ENCODE peak calls at places on chromosomes 5 and 9, in seven cellular contexts. One of them, this sample, is unnamed. For H3K27me3 and H3K36me3, the result is how much of the 10 kb centered on the place peaks cover.

GRCh38 chr9:35920004-35920658 is 10.8 kb downstream of the SPAAR start:
- DNase-seq in mesendoderm: no peak
- DNase-seq in BE2C: no peak
- DNase-seq in effector memory CD4-positive, alpha-beta T cell: no peak
- DNase-seq in osteoblast: no peak
- DNase-seq in adrenal gland: no peak
- DNase-seq in tibial nerve: no peak
- DNase-seq in this sample: no peak

GRCh38 chr5:76469656-76470290 is 66.7 kb downstream of the IQGAP2 start:
- DNase-seq in mesendoderm: no peak
- DNase-seq in BE2C: no peak
- DNase-seq in effector memory CD4-positive, alpha-beta T cell: no peak
- DNase-seq in osteoblast: no peak
- DNase-seq in adrenal gland: no peak
- DNase-seq in tibial nerve: no peak
- DNase-seq in this sample: peak

GRCh38 chr9:126375386-126375785 is 48.8 kb downstream of the MVB12B start:
- DNase-seq in mesendoderm: peak
- DNase-seq in BE2C: peak
- DNase-seq in effector memory CD4-positive, alpha-beta T cell: no peak
- DNase-seq in osteoblast: peak
- DNase-seq in adrenal gland: peak
- DNase-seq in tibial nerve: no peak
- DNase-seq in this sample: no peak

GRCh38 chr9:134455951-134456739 is 129.9 kb downstream of the RXRA start:
- DNase-seq in mesendoderm: peak
- DNase-seq in BE2C: peak
- DNase-seq in effector memory CD4-positive, alpha-beta T cell: peak
- DNase-seq in osteoblast: peak
- DNase-seq in adrenal gland: peak
- DNase-seq in tibial nerve: peak
- DNase-seq in this sample: peak

GRCh38 chr5:145697251-145698016 is 137.7 kb downstream of the PRELID2 start:
- DNase-seq in mesendoderm: peak
- DNase-seq in BE2C: peak
- DNase-seq in effector memory CD4-positive, alpha-beta T cell: no peak
- DNase-seq in osteoblast: peak
- DNase-seq in adrenal gland: peak
- DNase-seq in tibial nerve: no peak
- DNase-seq in this sample: peak

GRCh38 chr5:38847549-38848341 is 1.9 kb downstream of the OSMR start:
- DNase-seq in mesendoderm: no peak
- DNase-seq in BE2C: no peak
- DNase-seq in effector memory CD4-positive, alpha-beta T cell: no peak
- DNase-seq in osteoblast: peak
- DNase-seq in adrenal gland: no peak
- DNase-seq in tibial nerve: no peak
- DNase-seq in this sample: no peak

GRCh38 chr9:125932012-125932411 is 184.8 kb downstream of the PBX3 start:
- DNase-seq in mesendoderm: peak
- DNase-seq in BE2C: peak
- DNase-seq in effector memory CD4-positive, alpha-beta T cell: no peak
- DNase-seq in osteoblast: peak
- DNase-seq in adrenal gland: peak
- DNase-seq in tibial nerve: no peak
- DNase-seq in this sample: peak

GRCh38 chr9:33458444-33458843 is 11.1 kb upstream of the AQP3 start:
- DNase-seq in mesendoderm: peak
- DNase-seq in BE2C: no peak
- DNase-seq in effector memory CD4-positive, alpha-beta T cell: peak
- DNase-seq in osteoblast: no peak
- DNase-seq in adrenal gland: no peak
- DNase-seq in tibial nerve: no peak
- DNase-seq in this sample: no peak

GRCh38 chr9:98101868-98102273 is 17.2 kb downstream of the TRIM14 start:
- DNase-seq in mesendoderm: no peak
- DNase-seq in BE2C: no peak
- DNase-seq in effector memory CD4-positive, alpha-beta T cell: peak
- DNase-seq in osteoblast: no peak
- DNase-seq in adrenal gland: no peak
- DNase-seq in tibial nerve: no peak
- DNase-seq in this sample: no peak

GRCh38 chr9:128136816-128137793 is 9.6 kb upstream of the PTGES2 start:
- DNase-seq in mesendoderm: no peak
- DNase-seq in BE2C: no peak
- DNase-seq in effector memory CD4-positive, alpha-beta T cell: no peak
- DNase-seq in osteoblast: peak
- DNase-seq in adrenal gland: no peak
- DNase-seq in tibial nerve: no peak
- DNase-seq in this sample: no peak

GRCh38 chr9:89513836-89514235 is 15.9 kb upstream of the SEMA4D start:
- DNase-seq in mesendoderm: no peak
- DNase-seq in BE2C: no peak
- DNase-seq in effector memory CD4-positive, alpha-beta T cell: no peak
- DNase-seq in osteoblast: peak
- DNase-seq in adrenal gland: no peak
- DNase-seq in tibial nerve: no peak
- DNase-seq in this sample: no peak

GRCh38 chr5:104375345-104375744 is 812.8 kb upstream of the NUDT12 start:
- DNase-seq in mesendoderm: no peak
- DNase-seq in BE2C: no peak
- DNase-seq in effector memory CD4-positive, alpha-beta T cell: no peak
- DNase-seq in osteoblast: no peak
- DNase-seq in adrenal gland: no peak
- DNase-seq in tibial nerve: no peak
- DNase-seq in this sample: no peak

GRCh38 chr9:14677396-14677795 is 15.8 kb downstream of the ZDHHC21 start:
- DNase-seq in mesendoderm: no peak
- DNase-seq in BE2C: no peak
- DNase-seq in effector memory CD4-positive, alpha-beta T cell: no peak
- DNase-seq in osteoblast: no peak
- DNase-seq in adrenal gland: no peak
- DNase-seq in tibial nerve: no peak
- DNase-seq in this sample: no peak

DNA sequence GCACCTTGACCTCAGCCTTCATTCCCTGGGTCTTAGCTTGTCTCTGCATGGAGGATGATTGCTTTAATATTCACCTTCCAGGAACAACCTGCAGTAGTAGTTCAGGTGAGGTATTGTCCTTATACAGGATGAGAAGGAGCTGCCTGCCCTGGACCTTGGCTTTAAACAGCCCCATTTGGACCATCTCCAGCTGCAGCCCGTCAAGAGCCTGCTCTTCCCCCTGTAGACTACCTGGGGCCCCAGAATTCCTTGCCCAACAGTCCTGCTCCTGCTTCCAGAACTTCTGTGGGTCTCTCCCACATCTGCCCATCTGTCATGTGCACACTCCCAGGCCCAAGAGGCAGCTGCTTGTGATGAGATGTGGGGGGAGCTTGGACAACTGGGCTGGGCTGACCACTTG is 12.2 kb upstream of the OTP start:
- DNase-seq in mesendoderm: no peak
- DNase-seq in BE2C: no peak
- DNase-seq in effector memory CD4-positive, alpha-beta T cell: no peak
- DNase-seq in osteoblast: no peak
- DNase-seq in adrenal gland: no peak
- DNase-seq in tibial nerve: no peak
- DNase-seq in this sample: no peak
- H3K27me3 ChIP-seq in mesendoderm: under half
- H3K27me3 ChIP-seq in BE2C: under half
- H3K27me3 ChIP-seq in effector memory CD4-positive, alpha-beta T cell: under half
- H3K27me3 ChIP-seq in osteoblast: half or more
- H3K27me3 ChIP-seq in adrenal gland: under half
- H3K27me3 ChIP-seq in tibial nerve: under half
- H3K27me3 ChIP-seq in this sample: under half

DNA sequence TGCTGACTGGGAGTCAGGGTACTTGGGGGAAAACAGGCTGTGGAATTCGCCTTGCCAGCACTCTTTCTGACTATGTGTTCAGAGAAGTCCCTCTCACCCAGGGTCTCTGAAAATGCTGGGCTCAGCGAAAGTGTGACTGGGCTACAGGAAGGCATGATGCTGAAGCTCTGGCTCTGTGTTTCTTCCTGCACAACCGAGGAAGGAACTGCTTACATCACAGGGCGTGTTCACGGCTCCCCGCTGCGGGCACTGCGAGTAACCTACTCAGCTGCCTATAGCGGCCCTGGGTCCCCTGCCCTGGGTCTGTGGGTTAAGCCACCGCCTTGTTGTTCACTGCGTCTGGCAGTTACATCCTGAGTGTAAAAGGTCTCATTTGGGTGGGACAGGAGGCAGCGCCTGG is 222.4 kb upstream of the IRX4 start:
- DNase-seq in mesendoderm: no peak
- DNase-seq in BE2C: no peak
- DNase-seq in effector memory CD4-positive, alpha-beta T cell: no peak
- DNase-seq in osteoblast: no peak
- DNase-seq in adrenal gland: peak
- DNase-seq in tibial nerve: no peak
- DNase-seq in this sample: no peak
- H3K4me3 ChIP-seq in mesendoderm: no peak
- H3K4me3 ChIP-seq in BE2C: no peak
- H3K4me3 ChIP-seq in effector memory CD4-positive, alpha-beta T cell: no peak
- H3K4me3 ChIP-seq in osteoblast: no peak
- H3K4me3 ChIP-seq in adrenal gland: no peak
- H3K4me3 ChIP-seq in tibial nerve: no peak
- H3K4me3 ChIP-seq in this sample: no peak

DNA sequence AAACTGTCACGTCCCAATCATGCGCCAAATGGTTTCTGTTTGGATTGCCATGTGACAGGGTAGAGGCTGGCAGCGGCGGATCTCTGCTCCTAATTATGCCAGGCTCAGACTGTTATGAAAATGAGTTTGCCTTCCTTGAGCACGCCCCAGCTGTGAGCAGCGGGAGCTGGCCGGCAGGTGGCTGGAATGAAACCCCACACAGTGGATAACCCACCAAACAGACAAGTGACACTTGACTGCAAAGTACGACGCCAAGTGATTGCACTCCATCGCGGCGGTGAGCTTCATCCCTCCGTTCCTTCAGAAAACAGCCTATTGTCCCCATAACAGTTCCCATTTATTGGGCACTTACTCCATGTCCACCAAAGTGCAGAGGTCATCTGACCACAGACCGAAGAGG is 75.4 kb downstream of the CFAP77 start:
- DNase-seq in mesendoderm: no peak
- DNase-seq in BE2C: no peak
- DNase-seq in effector memory CD4-positive, alpha-beta T cell: no peak
- DNase-seq in osteoblast: peak
- DNase-seq in adrenal gland: no peak
- DNase-seq in tibial nerve: no peak
- DNase-seq in this sample: no peak
- H3K36me3 ChIP-seq in mesendoderm: under half
- H3K36me3 ChIP-seq in BE2C: under half
- H3K36me3 ChIP-seq in effector memory CD4-positive, alpha-beta T cell: under half
- H3K36me3 ChIP-seq in osteoblast: under half
- H3K36me3 ChIP-seq in adrenal gland: under half
- H3K36me3 ChIP-seq in tibial nerve: under half
- H3K36me3 ChIP-seq in this sample: under half

GRCh38 chr5:139445325-139446170 is 6.2 kb upstream of the DNAJC18 start:
- DNase-seq in mesendoderm: no peak
- DNase-seq in BE2C: no peak
- DNase-seq in effector memory CD4-positive, alpha-beta T cell: no peak
- DNase-seq in osteoblast: peak
- DNase-seq in adrenal gland: no peak
- DNase-seq in tibial nerve: no peak
- DNase-seq in this sample: peak
- H3K27me3 ChIP-seq in mesendoderm: under half
- H3K27me3 ChIP-seq in BE2C: under half
- H3K27me3 ChIP-seq in effector memory CD4-positive, alpha-beta T cell: under half
- H3K27me3 ChIP-seq in osteoblast: under half
- H3K27me3 ChIP-seq in adrenal gland: under half
- H3K27me3 ChIP-seq in tibial nerve: under half
- H3K27me3 ChIP-seq in this sample: under half

GRCh38 chr9:133144887-133145466 is 18.7 kb downstream of the GBGT1 start:
- DNase-seq in mesendoderm: no peak
- DNase-seq in BE2C: no peak
- DNase-seq in effector memory CD4-positive, alpha-beta T cell: no peak
- DNase-seq in osteoblast: peak
- DNase-seq in adrenal gland: no peak
- DNase-seq in tibial nerve: no peak
- DNase-seq in this sample: no peak
- H3K4me3 ChIP-seq in mesendoderm: no peak
- H3K4me3 ChIP-seq in BE2C: peak
- H3K4me3 ChIP-seq in effector memory CD4-positive, alpha-beta T cell: no peak
- H3K4me3 ChIP-seq in osteoblast: peak
- H3K4me3 ChIP-seq in adrenal gland: no peak
- H3K4me3 ChIP-seq in tibial nerve: peak
- H3K4me3 ChIP-seq in this sample: peak

DNA sequence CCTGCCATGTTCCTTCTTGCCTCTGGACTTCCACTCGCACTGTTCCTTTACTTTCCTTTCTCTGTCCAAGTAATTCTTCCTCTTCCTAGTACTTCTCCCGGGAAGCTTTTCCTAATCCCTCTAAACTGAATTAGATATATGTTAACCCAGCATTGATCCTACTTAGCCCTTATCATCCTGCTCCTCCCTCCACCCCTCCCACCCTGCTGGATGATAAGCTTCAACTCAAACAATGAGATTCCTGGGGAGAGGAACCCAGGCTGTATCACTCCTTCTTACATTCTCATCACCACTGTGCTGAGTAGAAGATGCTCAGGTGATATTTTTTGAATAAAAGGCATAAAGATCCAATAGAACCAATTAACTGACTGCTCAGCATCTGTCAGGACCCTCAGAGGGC is 45.7 kb downstream of the CDK5RAP2 start:
- DNase-seq in mesendoderm: peak
- DNase-seq in BE2C: no peak
- DNase-seq in effector memory CD4-positive, alpha-beta T cell: no peak
- DNase-seq in osteoblast: no peak
- DNase-seq in adrenal gland: no peak
- DNase-seq in tibial nerve: no peak
- DNase-seq in this sample: no peak
- H3K36me3 ChIP-seq in mesendoderm: under half
- H3K36me3 ChIP-seq in BE2C: half or more
- H3K36me3 ChIP-seq in effector memory CD4-positive, alpha-beta T cell: half or more
- H3K36me3 ChIP-seq in osteoblast: under half
- H3K36me3 ChIP-seq in adrenal gland: under half
- H3K36me3 ChIP-seq in tibial nerve: under half
- H3K36me3 ChIP-seq in this sample: half or more

This sample was measured in MG63.